ENCODE peak calls at places on chromosomes 16 and 17, in five cellular contexts. L is GM23248; O is AG04450; A is sigmoid colon; G is CD8-positive, alpha-beta memory T cell. Q is an unnamed sample.

GRCh38 chr17:6084226-6085161 is 14.3 kb downstream of the WSCD1 start:
- DNase-seq in L (no peak), O (no peak), A (no peak), G (no peak), Q (no peak)

GRCh38 chr17:1134634-1135324 is 45.0 kb downstream of the ABR start:
- DNase-seq in L (peak; percentile 29), O (no peak), A (no peak), G (no peak), Q (no peak)

GRCh38 chr16:61792194-61792904 is 243.9 kb downstream of the CDH8 start:
- DNase-seq in L (peak; percentile 82), O (no peak), A (no peak), G (no peak), Q (no peak)

GRCh38 chr16:75025766-75026165 is 26.9 kb downstream of the ZNRF1 start:
- DNase-seq in L (peak; percentile 42), O (no peak), A (no peak), G (no peak), Q (no peak)

GRCh38 chr16:18829221-18829620 is 27.9 kb upstream of the ARL6IP1 start:
- DNase-seq in L (no peak), O (no peak), A (no peak), G (no peak), Q (no peak)

GRCh38 chr17:76145231-76146052 is 4.4 kb upstream of the FOXJ1 start:
- DNase-seq in L (no peak), O (no peak), A (peak; percentile 61), G (peak; percentile 59), Q (no peak)

GRCh38 chr16:56193951-56194726 is 2.9 kb downstream of the GNAO1 start:
- DNase-seq in L (peak; percentile 56), O (no peak), A (peak; percentile 94), G (peak; percentile 76), Q (peak; percentile 87)

GRCh38 chr16:87897563-87898505 is 28.5 kb upstream of the SLC7A5 start:
- DNase-seq in L (no peak), O (no peak), A (no peak), G (peak; percentile 29), Q (no peak)

GRCh38 chr16:68901910-68902309 is 58.6 kb downstream of the TANGO6 start:
- DNase-seq in L (peak; percentile 77), O (peak; percentile 37), A (no peak), G (no peak), Q (no peak)

GRCh38 chr17:50620848-50621247 is 13.8 kb upstream of the ABCC3 start:
- DNase-seq in L (no peak), O (no peak), A (no peak), G (no peak), Q (no peak)

GRCh38 chr17:76166168-76166567 is 25.1 kb upstream of the FOXJ1 start:
- DNase-seq in L (peak; percentile 79), O (no peak), A (no peak), G (no peak), Q (no peak)

GRCh38 chr16:22358000-22358399 is 16.4 kb downstream of the CDR2 start:
- DNase-seq in L (no peak), O (no peak), A (no peak), G (peak; percentile 60), Q (no peak)

GRCh38 chr16:86472366-86472765 is 38.0 kb upstream of the FOXF1 start:
- DNase-seq in L (no peak), O (no peak), A (no peak), G (no peak), Q (no peak)

GRCh38 chr16:19886061-19886792 is 1.6 kb upstream of the GPRC5B start:
- DNase-seq in L (peak; percentile 80), O (peak; percentile 54), A (peak; percentile 86), G (peak; percentile 65), Q (peak; percentile 79)

GRCh38 chr17:77376795-77377751 is 236.3 kb downstream of the SEC14L1 start:
- DNase-seq in L (no peak), O (peak; percentile 79), A (peak; percentile 78), G (no peak), Q (peak; percentile 75)

GRCh38 chr17:6591599-6592158 is 35.3 kb upstream of the PITPNM3 start:
- DNase-seq in L (peak; percentile 91), O (peak; percentile 63), A (no peak), G (no peak), Q (no peak)

GRCh38 chr16:88633684-88634140 is 4.7 kb upstream of the IL17C start:
- DNase-seq in L (peak; percentile 56), O (no peak), A (no peak), G (peak; percentile 77), Q (peak; percentile 80)

GRCh38 chr17:2123467-2124251 is 68.8 kb downstream of the HIC1 start:
- DNase-seq in L (peak; percentile 48), O (no peak), A (no peak), G (no peak), Q (no peak)

GRCh38 chr16:27337024-27337423 is 23.2 kb downstream of the IL4R start:
- DNase-seq in L (no peak), O (no peak), A (no peak), G (no peak), Q (no peak)

GRCh38 chr16:27859020-27859419 is 204.5 kb downstream of the GSG1L start:
- DNase-seq in L (no peak), O (no peak), A (peak; percentile 19), G (no peak), Q (peak; percentile 35)

GRCh38 chr16:31216552-31217530 is at the start of gene PYDC1:
- DNase-seq in L (peak; percentile 20), O (no peak), A (no peak), G (no peak), Q (no peak)

GRCh38 chr17:80990921-80991644 is 558 bp upstream of the CHMP6 start:
- DNase-seq in L (no peak), O (no peak), A (no peak), G (no peak), Q (peak; percentile 64)

GRCh38 chr16:54097774-54098173 is 188.8 kb downstream of the IRX3 start:
- DNase-seq in L (no peak), O (no peak), A (no peak), G (no peak), Q (no peak)

GRCh38 chr17:2949469-2950044 is 113.8 kb downstream of the OR1D5 start:
- DNase-seq in L (peak; percentile 94), O (no peak), A (no peak), G (no peak), Q (peak; percentile 46)

GRCh38 chr16:11005611-11005975 is 61.2 kb downstream of the CLEC16A start:
- DNase-seq in L (peak; percentile 80), O (no peak), A (no peak), G (no peak), Q (no peak)

GRCh38 chr16:21953541-21953902 is 361 bp downstream of the UQCRC2 start:
- DNase-seq in L (no peak), O (no peak), A (no peak), G (no peak), Q (no peak)

GRCh38 chr17:42187833-42188232 is 2.6 kb upstream of the HCRT start:
- DNase-seq in L (no peak), O (no peak), A (no peak), G (no peak), Q (no peak)

GRCh38 chr17:74544991-74545441 is 899 bp downstream of the CD300C start:
- DNase-seq in L (no peak), O (no peak), A (no peak), G (no peak), Q (peak; percentile 62)
- H3K27me3 ChIP-seq in L (no peaks in the 10 kb centered on the region), O (no peaks in the 10 kb centered on the region), A (no peaks in the 10 kb centered on the region), G (no peaks in the 10 kb centered on the region), Q (no peaks in the 10 kb centered on the region)

DNA sequence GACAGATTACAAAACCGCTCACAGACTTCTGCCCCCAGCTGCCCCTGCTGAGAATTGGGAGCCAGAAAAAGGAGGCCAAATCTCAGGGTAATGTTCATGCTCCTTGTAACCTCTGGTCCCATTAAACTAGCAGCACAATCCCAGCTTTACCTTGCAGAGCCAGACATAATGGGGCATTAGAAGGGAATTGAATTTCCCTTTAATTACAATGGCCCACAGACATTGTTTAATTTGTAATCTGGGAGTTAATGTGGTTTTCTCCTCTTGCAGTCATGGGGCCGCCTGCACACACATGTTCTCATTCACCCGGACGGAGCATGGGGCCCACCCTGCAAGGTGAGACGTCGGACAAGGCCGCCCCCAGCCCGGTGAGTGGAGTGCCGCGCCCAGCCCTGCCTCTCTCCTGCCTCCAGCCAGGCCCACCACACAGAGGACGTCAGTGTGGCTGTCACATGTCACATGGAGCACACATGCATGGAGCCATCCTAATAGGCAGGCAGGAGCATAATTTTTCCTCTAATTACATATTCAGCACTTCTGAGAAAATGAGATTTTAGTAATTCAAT is 87.5 kb downstream of the ENGASE start:
- DNase-seq in L (no peak), O (no peak), A (no peak), G (no peak), Q (no peak)
- H3K27me3 ChIP-seq in L (peaks cover 21% of the 10 kb centered on the region), O (peaks cover 20% of the 10 kb centered on the region), A (no peaks in the 10 kb centered on the region), G (no peaks in the 10 kb centered on the region), Q (peaks cover 36% of the 10 kb centered on the region)

GRCh38 chr17:31392856-31393748 is 1.6 kb downstream of the RAB11FIP4 start:
- DNase-seq in L (no peak), O (no peak), A (no peak), G (no peak), Q (peak; percentile 59)
- H3K27me3 ChIP-seq in L (peaks cover 27% of the 10 kb centered on the region), O (peaks cover 41% of the 10 kb centered on the region), A (peaks cover 17% of the 10 kb centered on the region), G (peaks cover 24% of the 10 kb centered on the region), Q (peaks cover 58% of the 10 kb centered on the region)

DNA sequence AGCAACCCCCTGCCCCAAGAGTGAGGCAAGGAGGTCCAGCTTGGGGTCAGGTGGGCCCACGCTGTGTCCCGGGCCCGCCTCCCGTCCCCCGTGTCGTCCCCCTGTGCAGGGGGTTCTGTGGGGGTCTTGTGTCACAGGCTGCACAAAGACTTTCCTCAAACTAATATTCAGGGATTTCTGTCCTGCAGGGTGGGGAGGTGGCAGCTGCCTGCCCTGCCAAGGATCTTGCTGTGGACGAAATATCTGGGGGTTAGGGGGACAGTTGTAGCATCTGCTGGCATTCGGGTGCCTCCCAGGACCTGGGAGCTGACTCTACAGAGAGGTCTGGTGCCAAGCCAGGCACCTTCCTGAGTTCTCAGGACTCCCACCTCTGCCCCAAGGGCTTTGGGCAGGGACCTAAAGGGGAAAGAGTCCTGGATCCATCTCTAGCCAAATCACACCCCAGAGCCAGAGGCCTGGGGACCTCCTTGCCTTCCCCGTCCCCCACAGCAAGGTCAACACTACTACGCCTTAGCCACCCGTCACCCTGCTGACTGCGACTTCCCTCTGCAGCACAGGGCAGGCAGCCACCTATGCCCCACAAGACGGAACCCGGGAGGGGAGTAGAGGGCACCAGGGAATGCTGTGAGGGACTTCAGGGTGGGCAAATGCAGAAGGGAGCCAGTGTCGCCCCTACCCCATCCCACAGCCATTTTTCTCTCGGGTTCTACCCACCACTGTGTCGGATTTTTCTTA is 59.3 kb downstream of the TMEM132E start:
- DNase-seq in L (no peak), O (no peak), A (no peak), G (no peak), Q (no peak)
- H3K27me3 ChIP-seq in L (no peaks in the 10 kb centered on the region), O (peaks cover 2% of the 10 kb centered on the region), A (peaks cover 7% of the 10 kb centered on the region), G (no peaks in the 10 kb centered on the region), Q (peaks cover 39% of the 10 kb centered on the region)

DNA sequence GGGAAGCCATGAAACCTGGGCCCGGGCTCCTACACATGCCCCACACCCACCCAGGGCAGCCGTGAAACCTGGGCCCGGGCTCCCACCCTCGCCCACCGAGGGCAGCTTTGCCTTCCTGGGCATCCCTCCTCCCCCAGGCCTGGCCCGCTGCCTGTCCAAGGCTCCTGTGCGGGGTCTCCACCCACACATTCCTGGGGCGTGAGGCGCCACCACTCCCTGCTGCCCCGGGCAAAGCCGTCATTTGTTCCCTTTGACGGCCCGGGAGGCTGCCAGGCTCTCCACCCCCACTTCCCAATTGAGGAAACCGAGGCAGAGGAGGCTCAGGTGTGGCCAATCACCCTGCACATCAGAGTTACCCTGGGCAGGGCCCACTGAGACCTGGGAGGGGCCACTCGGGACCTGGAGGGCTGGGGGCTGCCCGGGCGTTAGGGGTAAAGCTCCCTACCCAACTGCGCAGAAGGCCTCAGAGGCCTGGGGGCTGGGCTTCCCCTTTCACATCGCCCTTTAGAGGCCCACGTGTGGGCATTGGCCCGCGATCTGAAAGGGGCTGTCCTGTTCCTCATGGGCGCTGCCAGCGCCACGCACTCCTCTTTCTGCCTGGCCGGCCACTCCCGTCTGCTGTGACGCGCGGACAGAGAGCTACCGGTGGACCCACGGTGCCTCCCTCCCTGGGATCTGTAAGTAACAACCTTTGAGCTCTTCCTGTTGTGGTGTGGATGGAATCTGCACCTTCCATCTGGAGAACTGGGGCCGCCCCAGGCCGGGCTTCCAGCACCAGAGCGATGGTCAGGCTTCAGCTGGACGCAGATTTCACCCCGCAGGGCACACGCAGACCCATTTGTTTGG is at the start of gene MSLN:
- DNase-seq in L (no peak), O (no peak), A (no peak), G (no peak), Q (peak; percentile 73)
- H3K27me3 ChIP-seq in L (no peaks in the 10 kb centered on the region), O (peaks cover 7% of the 10 kb centered on the region), A (no peaks in the 10 kb centered on the region), G (no peaks in the 10 kb centered on the region), Q (no peaks in the 10 kb centered on the region)

Q was measured in upper lobe of right lung.